ENCODE peak calls at places on chromosomes 11 and 22, in eight cellular contexts. H is A549, Q is SK-N-SH, V is GM23338, J is HCT116, C is HepG2, R is K562, G is HL-60. N is an unnamed sample.

GRCh38 chr11:57599381-57599780 is 1.9 kb downstream of the SERPING1 start:
- DNase-seq in H (no peak), Q (no peak), V (no peak), J (no peak), C (no peak), R (no peak), G (no peak), N (no peak)

GRCh38 chr22:48936391-48936790 is 891.3 kb downstream of the BRD1 start:
- DNase-seq in H (no peak), Q (no peak), V (no peak), J (no peak), C (no peak), R (no peak), G (no peak), N (no peak)

GRCh38 chr11:113446938-113447337 is 28.3 kb downstream of the DRD2 start:
- DNase-seq in H (no peak), Q (peak; percentile 44), V (no peak), J (no peak), C (no peak), R (no peak), G (no peak), N (no peak)

GRCh38 chr22:44737414-44738346 is 14.7 kb upstream of the ARHGAP8 start:
- DNase-seq in H (no peak), Q (peak; percentile 31), V (no peak), J (no peak), C (no peak), R (no peak), G (no peak), N (no peak)

GRCh38 chr11:46330154-46330886 is 16.9 kb upstream of the DGKZ start:
- DNase-seq in H (no peak), Q (no peak), V (no peak), J (no peak), C (no peak), R (no peak), G (no peak), N (no peak)

GRCh38 chr11:26960265-26960664 is 33.6 kb upstream of the FIBIN start:
- DNase-seq in H (no peak), Q (no peak), V (no peak), J (no peak), C (no peak), R (no peak), G (no peak), N (no peak)

GRCh38 chr11:128179049-128179448 is 408.3 kb downstream of the ETS1 start:
- DNase-seq in H (no peak), Q (peak; percentile 51), V (no peak), J (no peak), C (no peak), R (no peak), G (no peak), N (no peak)

GRCh38 chr11:95282337-95282751 is 51.3 kb upstream of the SESN3 start:
- DNase-seq in H (peak; percentile 47), Q (no peak), V (peak; percentile 48), J (no peak), C (peak; percentile 84), R (no peak), G (peak; percentile 49), N (no peak)

GRCh38 chr11:126115253-126115540 is 52.5 kb upstream of the CDON start:
- DNase-seq in H (no peak), Q (peak; percentile 84), V (no peak), J (no peak), C (no peak), R (no peak), G (no peak), N (no peak)

GRCh38 chr11:128324531-128325141 is 262.7 kb downstream of the ETS1 start:
- DNase-seq in H (no peak), Q (no peak), V (no peak), J (no peak), C (no peak), R (no peak), G (no peak), N (no peak)

GRCh38 chr11:2077061-2077802 is 62.0 kb downstream of the IGF2 start:
- DNase-seq in H (peak; percentile 88), Q (no peak), V (no peak), J (no peak), C (peak; percentile 55), R (no peak), G (no peak), N (peak; percentile 97)

GRCh38 chr11:123543796-123544195 is 110.6 kb downstream of the SCN3B start:
- DNase-seq in H (no peak), Q (no peak), V (no peak), J (peak; percentile 7), C (no peak), R (no peak), G (no peak), N (no peak)

GRCh38 chr22:17780116-17780740 is 6.0 kb upstream of the BID start:
- DNase-seq in H (no peak), Q (no peak), V (peak; percentile 51), J (no peak), C (no peak), R (no peak), G (no peak), N (no peak)

GRCh38 chr22:17782621-17783020 is 8.4 kb upstream of the BID start:
- DNase-seq in H (no peak), Q (no peak), V (no peak), J (no peak), C (no peak), R (no peak), G (no peak), N (no peak)

GRCh38 chr22:17780741-17781318 is 6.6 kb upstream of the BID start:
- DNase-seq in H (no peak), Q (no peak), V (no peak), J (no peak), C (no peak), R (no peak), G (no peak), N (no peak)

GRCh38 chr22:17782158-17782557 is 7.9 kb upstream of the BID start:
- DNase-seq in H (no peak), Q (no peak), V (no peak), J (no peak), C (no peak), R (no peak), G (no peak), N (no peak)

GRCh38 chr22:17781319-17782031 is 7.2 kb upstream of the BID start:
- DNase-seq in H (peak; percentile 61), Q (peak; percentile 57), V (no peak), J (no peak), C (peak; percentile 78), R (no peak), G (no peak), N (no peak)
- TF ChIP-seq REST in H (no peak), Q (no peak), V (no peak), J (no peak), C (no peak), R (no peak), G (no peak), N (no peak)

GRCh38 chr11:62592216-62592815 is 993 bp upstream of the TUT1 start:
- DNase-seq in H (no peak), Q (no peak), V (no peak), J (no peak), C (no peak), R (peak; percentile 59), G (no peak), N (no peak)
- TF ChIP-seq REST in H (no peak), Q (no peak), V (no peak), J (no peak), C (no peak), R (no peak), G (no peak), N (no peak)

GRCh38 chr11:28152743-28153142 is 44.6 kb downstream of the METTL15 start:
- DNase-seq in H (no peak), Q (no peak), V (no peak), J (no peak), C (no peak), R (no peak), G (no peak), N (no peak)

DNA sequence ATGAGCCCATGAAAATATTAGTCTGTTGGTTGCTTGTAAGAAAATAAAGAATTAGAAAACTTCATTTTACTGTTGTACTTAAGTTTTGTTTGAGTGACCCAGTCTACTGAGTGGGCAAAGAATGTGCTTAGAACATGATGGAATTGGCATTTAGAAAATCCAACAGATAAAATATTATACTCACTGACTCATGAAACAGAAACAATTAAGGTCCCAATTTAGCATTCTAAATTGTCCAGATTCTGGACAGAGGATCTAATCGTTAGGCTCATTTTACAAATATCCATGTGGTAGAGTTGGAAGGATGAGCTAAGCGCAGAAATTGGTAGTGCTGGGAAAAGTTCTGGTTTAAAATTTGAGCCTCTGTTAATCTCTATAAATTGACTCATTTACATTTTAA is 45.4 kb downstream of the METTL15 start:
- DNase-seq in H (no peak), Q (no peak), V (no peak), J (no peak), C (no peak), R (no peak), G (no peak), N (no peak)
- TF ChIP-seq REST in H (no peak), Q (no peak), V (no peak), J (no peak), C (no peak), R (no peak), G (no peak), N (no peak)

GRCh38 chr11:116849491-116849890 is 12.1 kb upstream of the APOA1 start:
- DNase-seq in H (no peak), Q (no peak), V (no peak), J (no peak), C (no peak), R (no peak), G (no peak), N (no peak)

GRCh38 chr11:116851631-116852030 is 14.2 kb upstream of the APOA1 start:
- DNase-seq in H (no peak), Q (no peak), V (no peak), J (no peak), C (no peak), R (no peak), G (peak; percentile 16), N (no peak)

GRCh38 chr11:116855413-116855812 is 18.0 kb upstream of the APOA1 start:
- DNase-seq in H (no peak), Q (no peak), V (no peak), J (no peak), C (no peak), R (no peak), G (no peak), N (no peak)

GRCh38 chr11:116853461-116854073 is 16.1 kb upstream of the APOA1 start:
- DNase-seq in H (no peak), Q (no peak), V (no peak), J (peak; percentile 34), C (no peak), R (no peak), G (peak; percentile 35), N (peak; percentile 41)

DNA sequence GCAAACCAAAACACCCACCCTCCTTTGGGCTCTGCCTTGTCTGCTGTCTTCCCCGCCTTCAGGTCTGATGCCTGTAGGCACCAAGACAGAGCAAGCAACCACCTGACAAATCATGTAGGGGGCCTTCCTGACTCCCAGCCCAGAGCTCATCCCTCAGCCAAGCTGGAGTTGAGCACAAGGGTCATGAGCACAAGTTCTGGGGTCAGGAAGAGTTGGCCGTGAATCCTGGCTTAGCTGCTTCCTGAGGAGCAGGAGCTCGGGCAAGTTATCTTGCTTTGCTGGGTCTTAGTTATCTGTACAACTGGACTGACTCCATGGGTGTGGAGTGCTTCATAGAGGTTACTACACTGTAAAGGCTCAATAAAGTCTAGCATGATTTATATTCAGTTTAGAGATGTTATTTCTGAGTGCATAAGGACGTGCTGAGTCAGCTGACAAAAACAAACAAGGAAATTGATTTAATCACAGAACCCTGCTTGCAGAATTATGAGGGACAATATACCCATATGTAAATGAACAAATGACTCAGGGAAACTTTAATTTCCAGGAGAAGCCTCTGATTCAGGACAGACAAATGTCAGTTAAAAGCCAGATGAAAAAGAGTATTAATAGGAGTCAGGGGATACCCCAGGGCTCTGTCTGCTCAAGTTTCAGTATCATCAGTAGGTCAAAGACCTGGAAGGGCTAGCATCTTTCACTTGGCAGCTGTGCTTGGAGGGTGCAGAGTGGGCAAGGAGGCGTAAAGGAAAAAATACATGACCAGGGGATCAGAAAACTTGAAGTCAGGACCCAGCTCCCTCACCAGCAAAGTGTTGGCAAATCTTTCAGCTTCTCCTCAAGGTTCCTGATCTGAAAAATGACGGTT is 15.1 kb upstream of the APOA1 start:
- DNase-seq in H (no peak), Q (no peak), V (no peak), J (no peak), C (no peak), R (no peak), G (no peak), N (no peak)
- TF ChIP-seq REST in H (no peak), Q (no peak), V (no peak), J (no peak), C (no peak), R (no peak), G (no peak), N (no peak)